ENCODE peak calls at places on chromosomes 2 and 18, in six cellular contexts. A is progenitor cell of endocrine pancreas; N is HFF-Myc; B is CD4-positive, alpha-beta T cell; I is AG09319; P is fibroblast of lung. H is an unnamed sample.
A peak's percentile ranks its signal among the peaks of the same experiment; 100 is the strongest.

GRCh38 chr2:61910603-61911002 is 5.1 kb downstream of the COMMD1 start:
- DNase-seq in A (no peak), N (no peak), B (no peak), I (no peak), P (no peak), H (no peak)

GRCh38 chr18:22564036-22564435 is 146.3 kb upstream of the CTAGE1 start:
- DNase-seq in A (no peak), N (no peak), B (no peak), I (no peak), P (peak; percentile 98), H (no peak)

GRCh38 chr2:202043473-202043872 is 9.8 kb downstream of the FZD7 start:
- DNase-seq in A (no peak), N (no peak), B (no peak), I (no peak), P (no peak), H (no peak)

GRCh38 chr18:25764777-25765176 is 325.6 kb downstream of the SS18 start:
- DNase-seq in A (no peak), N (no peak), B (no peak), I (no peak), P (no peak), H (no peak)

GRCh38 chr2:23478087-23478932 is 93.3 kb downstream of the KLHL29 start:
- DNase-seq in A (no peak), N (no peak), B (no peak), I (no peak), P (no peak), H (no peak)

GRCh38 chr2:239098288-239098970 is 250.5 kb downstream of the TWIST2 start:
- DNase-seq in A (no peak), N (no peak), B (no peak), I (no peak), P (no peak), H (peak; percentile 55)

GRCh38 chr2:234917245-234917975 is 34.4 kb upstream of the SH3BP4 start:
- DNase-seq in A (no peak), N (no peak), B (no peak), I (no peak), P (peak; percentile 60), H (no peak)

GRCh38 chr2:101524811-101525430 is 50.0 kb upstream of the RFX8 start:
- DNase-seq in A (no peak), N (no peak), B (no peak), I (no peak), P (no peak), H (no peak)

GRCh38 chr2:42925742-42926437 is 133.5 kb upstream of the HAAO start:
- DNase-seq in A (no peak), N (no peak), B (no peak), I (no peak), P (no peak), H (no peak)

GRCh38 chr2:36358317-36358659 is 2.7 kb downstream of the CRIM1 start:
- DNase-seq in A (no peak), N (no peak), B (no peak), I (no peak), P (peak; percentile 86), H (no peak)

GRCh38 chr2:67790622-67791021 is 272.2 kb downstream of the C1D start:
- DNase-seq in A (no peak), N (peak; percentile 78), B (no peak), I (no peak), P (peak; percentile 96), H (no peak)

GRCh38 chr2:10449838-10450691 is 1.9 kb upstream of the ODC1 start:
- DNase-seq in A (no peak), N (no peak), B (no peak), I (no peak), P (peak; percentile 20), H (no peak)

GRCh38 chr2:240298316-240298790 is 137.1 kb upstream of the GPC1 start:
- DNase-seq in A (no peak), N (no peak), B (no peak), I (no peak), P (no peak), H (no peak)

GRCh38 chr2:218898109-218898878 is 17.6 kb downstream of the WNT10A start:
- DNase-seq in A (peak; percentile 65), N (no peak), B (peak; percentile 77), I (no peak), P (no peak), H (peak; percentile 79)

GRCh38 chr2:109239720-109240119 is 110.7 kb downstream of the SH3RF3 start:
- DNase-seq in A (no peak), N (no peak), B (no peak), I (no peak), P (peak; percentile 86), H (no peak)

GRCh38 chr2:105125428-105125827 is 87.6 kb downstream of the MRPS9 start:
- DNase-seq in A (no peak), N (no peak), B (no peak), I (no peak), P (no peak), H (no peak)

GRCh38 chr18:28095041-28095440 is 81.9 kb downstream of the CDH2 start:
- DNase-seq in A (no peak), N (no peak), B (no peak), I (no peak), P (peak; percentile 86), H (no peak)

GRCh38 chr2:236892721-236893120 is 193.0 kb upstream of the COPS8 start:
- DNase-seq in A (no peak), N (no peak), B (no peak), I (no peak), P (no peak), H (no peak)

GRCh38 chr18:11752116-11752911 is 63.2 kb downstream of the GNAL start:
- DNase-seq in A (no peak), N (no peak), B (no peak), I (no peak), P (peak; percentile 27), H (peak; percentile 30)

GRCh38 chr2:104332733-104333132 is 521.2 kb upstream of the POU3F3 start:
- DNase-seq in A (no peak), N (no peak), B (no peak), I (no peak), P (peak; percentile 84), H (no peak)

GRCh38 chr2:170863087-170863486 is 46.4 kb downstream of the GAD1 start:
- DNase-seq in A (no peak), N (no peak), B (no peak), I (no peak), P (no peak), H (no peak)

GRCh38 chr18:45408218-45408617 is 207.1 kb upstream of the SLC14A2 start:
- DNase-seq in A (no peak), N (no peak), B (no peak), I (no peak), P (peak; percentile 63), H (no peak)

GRCh38 chr2:31132786-31133185 is 5.5 kb downstream of the GALNT14 start:
- DNase-seq in A (no peak), N (no peak), B (no peak), I (no peak), P (no peak), H (no peak)

GRCh38 chr2:111145103-111145760 is 24.5 kb downstream of the BCL2L11 start:
- DNase-seq in A (no peak), N (no peak), B (no peak), I (no peak), P (no peak), H (no peak)

DNA sequence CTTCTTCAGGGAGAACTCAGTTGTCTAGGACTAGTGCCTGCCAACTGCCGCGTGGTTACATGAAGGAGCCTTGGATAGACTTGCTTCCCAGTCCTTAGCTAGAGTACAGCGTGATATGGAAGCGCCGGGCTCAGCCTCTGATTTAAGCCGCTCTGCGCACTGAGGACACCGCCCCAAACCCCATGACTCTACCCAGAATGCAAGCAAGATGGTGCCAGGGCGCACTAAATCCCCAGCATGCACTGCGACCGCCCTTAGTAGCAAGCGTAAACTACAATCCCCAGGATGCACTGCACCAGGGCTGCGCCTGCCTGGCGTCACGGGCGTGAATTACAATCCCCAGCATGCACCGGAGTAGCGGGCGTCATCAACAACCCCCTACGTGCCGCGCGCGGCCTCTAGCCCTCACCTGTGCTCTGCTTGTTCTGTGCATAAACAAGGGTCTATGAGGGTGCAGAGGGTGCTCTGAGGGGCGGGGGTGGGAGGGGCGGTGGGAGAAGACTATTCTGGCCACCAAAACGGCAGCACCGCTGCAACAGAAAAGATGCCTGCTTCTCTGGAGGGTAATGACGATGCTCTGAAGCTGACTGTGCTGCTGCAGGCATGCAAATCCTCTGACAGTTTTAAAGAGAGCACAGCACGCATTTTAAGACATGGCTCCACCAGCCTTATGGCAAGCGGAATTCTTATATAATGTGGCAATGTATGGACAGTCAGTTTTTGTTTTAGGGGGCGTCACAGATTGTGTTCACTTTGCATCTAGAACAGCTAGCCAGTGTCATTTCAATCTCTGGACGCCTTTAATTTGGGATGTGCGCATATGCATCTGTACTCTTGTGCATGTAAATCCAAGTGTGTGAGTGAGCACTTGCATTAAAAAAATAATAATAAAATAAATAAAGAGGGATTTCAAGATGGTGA is 282.5 kb upstream of the MYT1L start:
- DNase-seq in A (peak; percentile 82), N (no peak), B (peak; percentile 81), I (peak; percentile 0), P (peak; percentile 82), H (peak; percentile 62)
- TF ChIP-seq CTCF in A (no peak), N (no peak), B (no peak), I (no peak), P (no peak), H (no peak)

GRCh38 chr18:48031011-48031480 is 100.6 kb upstream of the SMAD2 start:
- DNase-seq in A (peak; percentile 44), N (no peak), B (no peak), I (no peak), P (peak; percentile 45), H (no peak)
- TF ChIP-seq CTCF in A (peak; percentile 83), N (peak; percentile 81), B (no peak), I (peak; percentile 83), P (peak; percentile 86), H (no peak)

GRCh38 chr2:174840436-174840835 is 76.2 kb upstream of the CHRNA1 start:
- DNase-seq in A (no peak), N (no peak), B (no peak), I (no peak), P (peak; percentile 78), H (no peak)
- TF ChIP-seq CTCF in A (no peak), N (no peak), B (no peak), I (no peak), P (no peak), H (no peak)

GRCh38 chr2:144890828-144891227 is 370.9 kb upstream of the ZEB2 start:
- DNase-seq in A (no peak), N (no peak), B (no peak), I (no peak), P (peak; percentile 55), H (no peak)
- TF ChIP-seq CTCF in A (peak; percentile 38), N (peak; percentile 21), B (no peak), I (peak; percentile 16), P (peak; percentile 28), H (no peak)

GRCh38 chr18:76847926-76848325 is 25.6 kb downstream of the ZNF236 start:
- DNase-seq in A (no peak), N (no peak), B (no peak), I (no peak), P (no peak), H (no peak)
- TF ChIP-seq CTCF in A (no peak), N (peak; percentile 17), B (no peak), I (no peak), P (peak; percentile 33), H (no peak)

H was measured in natural killer cell.